ENCODE peak calls at places on chromosomes 3 and 15, in eight cellular contexts. One of them, this sample, is unnamed.

GRCh38 chr3:94294806-94295205 is 231.9 kb downstream of the NSUN3 start:
- DNase-seq in HL-60: no peak
- DNase-seq in AG04450: no peak
- DNase-seq in GM12865: no peak
- DNase-seq in fibroblast of lung: no peak
- DNase-seq in WTC11: no peak
- DNase-seq in body of pancreas: no peak
- DNase-seq in HCT116: no peak
- DNase-seq in this sample: no peak

GRCh38 chr15:66165856-66166255 is 87.7 kb downstream of the MEGF11 start:
- DNase-seq in HCT116: no peak
- DNase-seq in HL-60: no peak
- DNase-seq in WTC11: no peak
- DNase-seq in fibroblast of lung: no peak
- DNase-seq in body of pancreas: no peak
- DNase-seq in AG04450: no peak
- DNase-seq in GM12865: no peak
- DNase-seq in this sample: no peak

GRCh38 chr3:134708671-134709070 is 57.8 kb upstream of the KY start:
- DNase-seq in HL-60: no peak
- DNase-seq in WTC11: no peak
- DNase-seq in body of pancreas: no peak
- DNase-seq in fibroblast of lung: peak
- DNase-seq in AG04450: no peak
- DNase-seq in GM12865: no peak
- DNase-seq in HCT116: no peak
- DNase-seq in this sample: peak

GRCh38 chr3:114903213-114903612 is 243.9 kb downstream of the ZBTB20 start:
- DNase-seq in body of pancreas: no peak
- DNase-seq in HL-60: peak
- DNase-seq in GM12865: no peak
- DNase-seq in HCT116: no peak
- DNase-seq in fibroblast of lung: no peak
- DNase-seq in WTC11: no peak
- DNase-seq in AG04450: no peak
- DNase-seq in this sample: no peak

GRCh38 chr3:181561605-181562031 is 150.1 kb upstream of the SOX2 start:
- DNase-seq in HL-60: no peak
- DNase-seq in WTC11: no peak
- DNase-seq in fibroblast of lung: no peak
- DNase-seq in HCT116: no peak
- DNase-seq in body of pancreas: no peak
- DNase-seq in GM12865: no peak
- DNase-seq in AG04450: no peak
- DNase-seq in this sample: no peak

GRCh38 chr3:170914690-170915089 is 6.3 kb upstream of the EIF5A2 start:
- DNase-seq in body of pancreas: no peak
- DNase-seq in HCT116: no peak
- DNase-seq in AG04450: no peak
- DNase-seq in fibroblast of lung: no peak
- DNase-seq in WTC11: no peak
- DNase-seq in GM12865: no peak
- DNase-seq in HL-60: no peak
- DNase-seq in this sample: peak

GRCh38 chr3:90015688-90016356 is 908.4 kb downstream of the EPHA3 start:
- DNase-seq in HL-60: no peak
- DNase-seq in GM12865: no peak
- DNase-seq in fibroblast of lung: peak
- DNase-seq in WTC11: no peak
- DNase-seq in body of pancreas: no peak
- DNase-seq in AG04450: no peak
- DNase-seq in HCT116: no peak
- DNase-seq in this sample: peak

GRCh38 chr15:44394562-44394961 is 32.9 kb upstream of the CTDSPL2 start:
- DNase-seq in AG04450: no peak
- DNase-seq in fibroblast of lung: no peak
- DNase-seq in GM12865: no peak
- DNase-seq in WTC11: no peak
- DNase-seq in HL-60: no peak
- DNase-seq in HCT116: no peak
- DNase-seq in body of pancreas: no peak
- DNase-seq in this sample: no peak

GRCh38 chr15:47788685-47789084 is 71.4 kb downstream of the SEMA6D start:
- DNase-seq in body of pancreas: no peak
- DNase-seq in AG04450: no peak
- DNase-seq in HL-60: no peak
- DNase-seq in fibroblast of lung: no peak
- DNase-seq in WTC11: no peak
- DNase-seq in HCT116: no peak
- DNase-seq in GM12865: no peak
- DNase-seq in this sample: no peak

GRCh38 chr3:53890726-53891499 is 746 bp downstream of the SELENOK start:
- DNase-seq in GM12865: peak
- DNase-seq in fibroblast of lung: peak
- DNase-seq in WTC11: no peak
- DNase-seq in HCT116: peak
- DNase-seq in HL-60: peak
- DNase-seq in AG04450: no peak
- DNase-seq in body of pancreas: peak
- DNase-seq in this sample: peak

GRCh38 chr15:92503458-92503857 is 109.8 kb downstream of the ST8SIA2 start:
- DNase-seq in HCT116: no peak
- DNase-seq in fibroblast of lung: no peak
- DNase-seq in WTC11: no peak
- DNase-seq in GM12865: no peak
- DNase-seq in body of pancreas: no peak
- DNase-seq in HL-60: no peak
- DNase-seq in AG04450: no peak
- DNase-seq in this sample: no peak

GRCh38 chr15:99863527-99864198 is 130.4 kb upstream of the LYSMD4 start:
- DNase-seq in body of pancreas: no peak
- DNase-seq in AG04450: no peak
- DNase-seq in GM12865: no peak
- DNase-seq in HCT116: no peak
- DNase-seq in WTC11: no peak
- DNase-seq in HL-60: no peak
- DNase-seq in fibroblast of lung: peak
- DNase-seq in this sample: no peak

GRCh38 chr3:58323795-58324674 is 8.7 kb upstream of the PXK start:
- DNase-seq in AG04450: no peak
- DNase-seq in HCT116: no peak
- DNase-seq in body of pancreas: no peak
- DNase-seq in fibroblast of lung: no peak
- DNase-seq in HL-60: no peak
- DNase-seq in GM12865: peak
- DNase-seq in WTC11: no peak
- DNase-seq in this sample: peak

GRCh38 chr15:67790610-67791319 is 34.5 kb upstream of the SKOR1 start:
- DNase-seq in WTC11: no peak
- DNase-seq in HCT116: no peak
- DNase-seq in body of pancreas: no peak
- DNase-seq in AG04450: no peak
- DNase-seq in GM12865: no peak
- DNase-seq in fibroblast of lung: no peak
- DNase-seq in HL-60: no peak
- DNase-seq in this sample: no peak

GRCh38 chr15:70503798-70504304 is 259.5 kb downstream of the UACA start:
- DNase-seq in body of pancreas: no peak
- DNase-seq in fibroblast of lung: no peak
- DNase-seq in HCT116: no peak
- DNase-seq in WTC11: no peak
- DNase-seq in GM12865: no peak
- DNase-seq in AG04450: no peak
- DNase-seq in HL-60: no peak
- DNase-seq in this sample: no peak

GRCh38 chr15:70504305-70504951 is 258.9 kb downstream of the UACA start:
- DNase-seq in WTC11: no peak
- DNase-seq in GM12865: peak
- DNase-seq in body of pancreas: peak
- DNase-seq in AG04450: no peak
- DNase-seq in fibroblast of lung: peak
- DNase-seq in HL-60: peak
- DNase-seq in HCT116: no peak
- DNase-seq in this sample: peak

GRCh38 chr15:70505971-70506887 is 257.1 kb downstream of the UACA start:
- DNase-seq in fibroblast of lung: no peak
- DNase-seq in GM12865: no peak
- DNase-seq in HCT116: no peak
- DNase-seq in HL-60: no peak
- DNase-seq in WTC11: peak
- DNase-seq in AG04450: no peak
- DNase-seq in body of pancreas: no peak
- DNase-seq in this sample: peak

GRCh38 chr15:70504988-70505387 is 258.4 kb downstream of the UACA start:
- DNase-seq in body of pancreas: no peak
- DNase-seq in HL-60: no peak
- DNase-seq in fibroblast of lung: no peak
- DNase-seq in WTC11: no peak
- DNase-seq in HCT116: no peak
- DNase-seq in AG04450: no peak
- DNase-seq in GM12865: no peak
- DNase-seq in this sample: no peak

DNA sequence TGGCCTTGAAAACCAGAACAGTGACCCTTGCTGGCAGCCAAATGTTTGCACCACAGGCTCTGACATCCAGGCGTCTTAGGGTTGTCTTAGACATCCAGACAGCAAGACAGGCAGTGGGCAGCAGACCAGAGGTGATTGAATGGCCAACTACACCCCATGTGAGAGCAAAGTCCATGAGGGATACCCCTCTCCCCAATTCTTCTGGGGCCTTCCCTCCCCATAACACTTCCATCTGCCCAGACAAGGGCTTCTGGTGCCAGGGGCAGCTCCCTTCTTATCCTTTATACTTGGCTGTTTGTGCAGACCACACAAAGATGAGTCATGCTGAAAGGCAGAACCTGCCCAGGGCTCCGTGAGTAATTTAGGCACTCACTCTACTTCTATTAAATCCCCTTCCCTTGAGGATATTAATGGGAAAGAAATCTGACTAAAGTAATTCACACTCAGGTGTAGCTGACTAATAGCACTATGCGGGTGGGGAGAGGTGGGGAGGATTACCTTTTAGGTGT is 257.9 kb downstream of the UACA start:
- DNase-seq in WTC11: no peak
- DNase-seq in fibroblast of lung: peak
- DNase-seq in AG04450: peak
- DNase-seq in HCT116: peak
- DNase-seq in body of pancreas: no peak
- DNase-seq in GM12865: peak
- DNase-seq in HL-60: peak
- DNase-seq in this sample: peak
- TF ChIP-seq CTCF in WTC11: no peak
- TF ChIP-seq CTCF in fibroblast of lung: no peak
- TF ChIP-seq CTCF in AG04450: no peak
- TF ChIP-seq CTCF in HCT116: no peak
- TF ChIP-seq CTCF in body of pancreas: no peak
- TF ChIP-seq CTCF in GM12865: no peak
- TF ChIP-seq CTCF in HL-60: no peak
- TF ChIP-seq CTCF in this sample: peak

GRCh38 chr3:71304684-71305083 is 278.8 kb downstream of the FOXP1 start:
- DNase-seq in HCT116: no peak
- DNase-seq in body of pancreas: peak
- DNase-seq in AG04450: no peak
- DNase-seq in HL-60: no peak
- DNase-seq in GM12865: no peak
- DNase-seq in WTC11: no peak
- DNase-seq in fibroblast of lung: no peak
- DNase-seq in this sample: peak
- TF ChIP-seq CTCF in HCT116: no peak
- TF ChIP-seq CTCF in body of pancreas: peak
- TF ChIP-seq CTCF in AG04450: peak
- TF ChIP-seq CTCF in HL-60: no peak
- TF ChIP-seq CTCF in GM12865: no peak
- TF ChIP-seq CTCF in WTC11: no peak
- TF ChIP-seq CTCF in fibroblast of lung: peak
- TF ChIP-seq CTCF in this sample: peak

GRCh38 chr15:72200395-72201237 is 3.0 kb upstream of the GRAMD2A start:
- DNase-seq in GM12865: no peak
- DNase-seq in HCT116: no peak
- DNase-seq in HL-60: no peak
- DNase-seq in fibroblast of lung: no peak
- DNase-seq in body of pancreas: no peak
- DNase-seq in AG04450: no peak
- DNase-seq in WTC11: no peak
- DNase-seq in this sample: no peak

GRCh38 chr15:72198410-72199270 is 1.1 kb upstream of the GRAMD2A start:
- DNase-seq in HCT116: no peak
- DNase-seq in HL-60: no peak
- DNase-seq in fibroblast of lung: no peak
- DNase-seq in AG04450: no peak
- DNase-seq in GM12865: no peak
- DNase-seq in WTC11: no peak
- DNase-seq in body of pancreas: no peak
- DNase-seq in this sample: no peak

GRCh38 chr15:72201346-72202029 is 3.9 kb upstream of the GRAMD2A start:
- DNase-seq in body of pancreas: no peak
- DNase-seq in WTC11: no peak
- DNase-seq in HCT116: no peak
- DNase-seq in AG04450: no peak
- DNase-seq in HL-60: no peak
- DNase-seq in GM12865: no peak
- DNase-seq in fibroblast of lung: no peak
- DNase-seq in this sample: no peak

GRCh38 chr15:72197460-72198409 is at the start of gene GRAMD2A:
- DNase-seq in HCT116: peak
- DNase-seq in body of pancreas: no peak
- DNase-seq in WTC11: peak
- DNase-seq in GM12865: peak
- DNase-seq in AG04450: no peak
- DNase-seq in fibroblast of lung: peak
- DNase-seq in HL-60: no peak
- DNase-seq in this sample: no peak

DNA sequence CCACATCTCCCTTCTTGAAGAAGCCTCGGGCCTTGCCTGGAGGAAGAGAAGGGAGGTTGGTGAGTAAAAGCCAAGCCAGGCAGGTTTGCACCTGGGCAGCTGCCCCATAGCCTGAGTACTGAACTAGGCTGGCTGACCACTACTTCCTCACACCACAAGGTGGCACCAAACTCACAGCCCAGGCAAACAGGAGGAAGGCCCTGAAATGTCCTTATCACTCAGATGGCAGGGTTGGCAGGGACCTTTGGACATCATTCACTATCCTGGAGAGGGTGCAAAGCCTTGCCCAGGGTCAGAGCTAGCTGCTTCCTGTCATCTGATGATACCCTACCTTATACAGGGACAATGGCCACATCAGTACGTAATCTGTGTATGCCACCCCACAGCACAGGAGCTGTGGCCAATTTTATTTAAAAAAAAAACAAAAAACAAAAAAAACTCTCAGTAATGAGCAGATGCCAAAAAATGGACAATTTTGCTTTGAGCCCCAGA is 2.2 kb upstream of the GRAMD2A start:
- DNase-seq in WTC11: peak
- DNase-seq in fibroblast of lung: peak
- DNase-seq in HCT116: peak
- DNase-seq in GM12865: peak
- DNase-seq in AG04450: peak
- DNase-seq in HL-60: peak
- DNase-seq in body of pancreas: peak
- DNase-seq in this sample: peak
- TF ChIP-seq CTCF in WTC11: peak
- TF ChIP-seq CTCF in fibroblast of lung: peak
- TF ChIP-seq CTCF in HCT116: peak
- TF ChIP-seq CTCF in GM12865: peak
- TF ChIP-seq CTCF in AG04450: peak
- TF ChIP-seq CTCF in HL-60: peak
- TF ChIP-seq CTCF in body of pancreas: peak
- TF ChIP-seq CTCF in this sample: peak

GRCh38 chr3:146160233-146160963 is 586 bp downstream of the PLOD2 start:
- DNase-seq in fibroblast of lung: peak
- DNase-seq in body of pancreas: peak
- DNase-seq in HCT116: peak
- DNase-seq in GM12865: peak
- DNase-seq in WTC11: peak
- DNase-seq in AG04450: no peak
- DNase-seq in HL-60: no peak
- DNase-seq in this sample: peak
- TF ChIP-seq CTCF in fibroblast of lung: peak
- TF ChIP-seq CTCF in body of pancreas: peak
- TF ChIP-seq CTCF in HCT116: peak
- TF ChIP-seq CTCF in GM12865: no peak
- TF ChIP-seq CTCF in WTC11: no peak
- TF ChIP-seq CTCF in AG04450: peak
- TF ChIP-seq CTCF in HL-60: no peak
- TF ChIP-seq CTCF in this sample: peak